ENCODE peak calls at places on chromosomes 11 and 22, in four cellular contexts. F is stomach, P is A549, S is SJCRH30. I is an unnamed sample.

GRCh38 chr11:69950120-69950519 is 128.0 kb upstream of the ANO1 start:
- DNase-seq in P (peak; percentile 52), F (no peak), S (peak; percentile 20), I (no peak)

GRCh38 chr11:71086687-71087258 is 165.6 kb downstream of the SHANK2 start:
- DNase-seq in P (peak; percentile 31), S (peak; percentile 13), F (no peak), I (no peak)

GRCh38 chr11:14022821-14023220 is 60.3 kb downstream of the SPON1 start:
- DNase-seq in F (no peak), S (no peak), P (no peak), I (no peak)

GRCh38 chr11:65491614-65492386 is 7.0 kb upstream of the MALAT1 start:
- DNase-seq in F (peak; percentile 86), S (peak; percentile 84), P (peak; percentile 49), I (peak; percentile 98)

GRCh38 chr11:46520971-46521745 is 72.7 kb downstream of the AMBRA1 start:
- DNase-seq in S (peak; percentile 21), P (no peak), F (no peak), I (no peak)

GRCh38 chr11:933002-933820 is 7.5 kb downstream of the AP2A2 start:
- DNase-seq in P (no peak), S (no peak), F (no peak), I (no peak)

GRCh38 chr11:111788051-111788450 is 21.9 kb upstream of the PPP2R1B start:
- DNase-seq in P (no peak), S (no peak), F (no peak), I (no peak)

GRCh38 chr11:123064268-123064657 is 2.3 kb upstream of the HSPA8 start:
- DNase-seq in S (no peak), F (no peak), P (no peak), I (no peak)

GRCh38 chr11:27248430-27249207 is 114.4 kb downstream of the CCDC34 start:
- DNase-seq in P (no peak), S (no peak), F (no peak), I (no peak)

GRCh38 chr22:41478891-41479521 is 10.1 kb downstream of the ACO2 start:
- DNase-seq in S (no peak), P (no peak), F (no peak), I (no peak)

GRCh38 chr11:116696381-116696941 is 76.3 kb downstream of the BUD13 start:
- DNase-seq in F (peak; percentile 9), S (no peak), P (no peak), I (no peak)

GRCh38 chr11:43467958-43468357 is 109.2 kb downstream of the TTC17 start:
- DNase-seq in S (no peak), P (no peak), F (no peak), I (no peak)

GRCh38 chr11:118640332-118641154 is 33.1 kb downstream of the PHLDB1 start:
- DNase-seq in P (no peak), S (no peak), F (no peak), I (no peak)

DNA sequence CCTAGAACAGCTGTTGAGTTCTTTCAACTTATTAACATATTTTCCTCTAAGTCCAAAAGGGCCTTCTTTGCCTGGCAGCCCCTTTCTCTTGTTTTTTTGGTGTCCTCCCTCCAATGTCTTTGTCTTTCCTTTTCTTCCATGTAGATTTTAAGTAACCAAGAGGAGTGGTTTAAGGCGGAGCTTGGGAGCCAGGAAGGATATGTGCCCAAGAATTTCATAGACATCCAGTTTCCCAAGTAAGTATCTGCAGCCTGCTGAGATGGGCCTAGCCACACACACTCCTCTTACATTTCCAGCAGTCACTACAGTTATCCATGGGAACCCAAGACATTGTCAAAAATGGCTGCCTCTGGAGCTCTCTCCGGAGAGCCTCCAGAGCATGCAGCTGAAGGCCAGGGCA is 4.5 kb upstream of the TMA7B start:
- DNase-seq in P (no peak), F (no peak), S (no peak), I (no peak)
- H3K4me1 ChIP-seq in P (no peaks in the 10 kb centered on the region), F (peaks cover 25% of the 10 kb centered on the region), S (no peaks in the 10 kb centered on the region), I (no peaks in the 10 kb centered on the region)

GRCh38 chr22:29623553-29624169 is 20.2 kb downstream of the NF2 start:
- DNase-seq in S (no peak), P (no peak), F (no peak), I (no peak)

GRCh38 chr22:29623059-29623458 is 19.6 kb downstream of the NF2 start:
- DNase-seq in S (no peak), P (no peak), F (no peak), I (no peak)

GRCh38 chr22:29626497-29627195 is 23.2 kb downstream of the NF2 start:
- DNase-seq in F (no peak), S (no peak), P (no peak), I (no peak)

GRCh38 chr22:29627196-29627535 is 23.7 kb downstream of the NF2 start:
- DNase-seq in P (no peak), F (no peak), S (no peak), I (no peak)

GRCh38 chr22:29625090-29625825 is 21.8 kb downstream of the NF2 start:
- DNase-seq in F (peak; percentile 60), P (peak; percentile 38), S (peak; percentile 29), I (no peak)
- H3K4me1 ChIP-seq in F (peaks cover 68% of the 10 kb centered on the region), P (peaks cover 78% of the 10 kb centered on the region), S (peaks cover 18% of the 10 kb centered on the region), I (no peaks in the 10 kb centered on the region)

DNA sequence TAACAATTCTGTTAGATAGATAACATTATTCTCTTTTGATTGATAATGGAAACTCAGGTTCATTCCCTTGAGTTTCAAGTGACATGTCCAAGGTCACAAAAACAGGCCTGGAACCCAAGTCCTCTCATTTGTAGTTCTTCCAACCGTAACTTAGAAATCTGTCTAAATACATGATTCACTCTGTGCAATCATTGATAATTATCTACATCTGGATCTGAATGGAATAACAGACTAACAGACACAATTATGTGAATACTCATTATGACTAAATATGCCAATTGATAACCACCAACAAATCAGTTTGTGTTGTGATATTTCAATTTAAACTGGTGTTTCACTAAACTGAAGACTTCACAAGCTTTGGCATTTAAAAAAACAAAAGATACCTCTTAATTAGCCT is 71.0 kb downstream of the RBFOX2 start:
- DNase-seq in P (no peak), S (no peak), F (no peak), I (no peak)
- H3K4me1 ChIP-seq in P (peaks cover 17% of the 10 kb centered on the region), S (peaks cover 22% of the 10 kb centered on the region), F (peaks cover 40% of the 10 kb centered on the region), I (peaks cover 24% of the 10 kb centered on the region)

DNA sequence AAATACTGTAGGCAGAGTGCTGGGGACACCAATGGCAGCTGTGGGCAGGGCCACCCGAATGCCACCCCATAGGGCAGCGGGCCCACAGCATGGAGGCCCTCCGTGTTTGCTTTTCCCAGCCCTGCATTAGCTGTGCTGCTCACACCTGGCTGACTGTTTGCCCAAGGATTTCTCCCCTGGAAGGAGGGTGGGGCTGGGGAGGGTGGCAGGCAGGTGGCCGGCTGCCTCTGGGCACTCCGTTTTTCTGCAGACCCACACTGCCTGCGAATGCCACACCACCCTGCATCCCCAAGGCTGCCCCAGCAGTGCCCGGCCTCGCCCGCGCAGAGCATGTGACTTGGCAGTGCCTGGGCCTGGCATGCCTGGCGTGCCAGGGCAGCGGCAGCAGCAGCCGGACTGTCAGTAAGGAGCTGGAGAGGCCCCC is 19.6 kb downstream of the DAGLA start:
- DNase-seq in P (no peak), S (no peak), F (peak; percentile 85), I (no peak)
- H3K4me1 ChIP-seq in P (peaks cover 72% of the 10 kb centered on the region), S (no peaks in the 10 kb centered on the region), F (peaks cover 82% of the 10 kb centered on the region), I (peaks cover 5% of the 10 kb centered on the region)

GRCh38 chr11:128506999-128507591 is 80.3 kb downstream of the ETS1 start:
- DNase-seq in P (peak; percentile 72), S (peak; percentile 66), F (peak; percentile 81), I (peak; percentile 96)
- H3K4me1 ChIP-seq in P (peaks cover 88% of the 10 kb centered on the region), S (peaks cover 31% of the 10 kb centered on the region), F (peaks cover 100% of the 10 kb centered on the region), I (peaks cover 59% of the 10 kb centered on the region)